ENCODE peak calls at places on chromosome 17, in five cellular contexts. One of them, this sample, is unnamed.

GRCh38 chr17:77126519-77126918 is 14.2 kb upstream of the SEC14L1 start:
- DNase-seq in stimulated activated CD4-positive, alpha-beta T cell treated with anti-CD3 and anti-CD28 coated beads, Interleukin-12 subunit alpha, Interleukin-12 subunit beta, amount 100 ng/mL, for 48 hours: no peak
- DNase-seq in cardiac muscle cell: no peak
- DNase-seq in H4: no peak
- DNase-seq in heart right ventricle: no peak
- DNase-seq in this sample: peak

GRCh38 chr17:62807812-62808575 is at the start of gene MARCHF10:
- DNase-seq in stimulated activated CD4-positive, alpha-beta T cell treated with anti-CD3 and anti-CD28 coated beads, Interleukin-12 subunit alpha, Interleukin-12 subunit beta, amount 100 ng/mL, for 48 hours: no peak
- DNase-seq in cardiac muscle cell: no peak
- DNase-seq in H4: no peak
- DNase-seq in heart right ventricle: no peak
- DNase-seq in this sample: no peak

GRCh38 chr17:56594528-56595418 is 1.3 kb downstream of the NOG start:
- DNase-seq in heart right ventricle: no peak
- DNase-seq in cardiac muscle cell: no peak
- DNase-seq in H4: peak
- DNase-seq in stimulated activated CD4-positive, alpha-beta T cell treated with anti-CD3 and anti-CD28 coated beads, Interleukin-12 subunit alpha, Interleukin-12 subunit beta, amount 100 ng/mL, for 48 hours: no peak
- DNase-seq in this sample: no peak

GRCh38 chr17:59830007-59830630 is 62.6 kb downstream of the TUBD1 start:
- DNase-seq in stimulated activated CD4-positive, alpha-beta T cell treated with anti-CD3 and anti-CD28 coated beads, Interleukin-12 subunit alpha, Interleukin-12 subunit beta, amount 100 ng/mL, for 48 hours: no peak
- DNase-seq in cardiac muscle cell: peak
- DNase-seq in H4: peak
- DNase-seq in heart right ventricle: no peak
- DNase-seq in this sample: no peak

GRCh38 chr17:17774009-17774881 is 62.5 kb downstream of the SREBF1 start:
- DNase-seq in stimulated activated CD4-positive, alpha-beta T cell treated with anti-CD3 and anti-CD28 coated beads, Interleukin-12 subunit alpha, Interleukin-12 subunit beta, amount 100 ng/mL, for 48 hours: no peak
- DNase-seq in heart right ventricle: no peak
- DNase-seq in cardiac muscle cell: peak
- DNase-seq in H4: peak
- DNase-seq in this sample: peak

GRCh38 chr17:38871247-38871991 is 1.6 kb downstream of the LASP1 start:
- DNase-seq in heart right ventricle: peak
- DNase-seq in stimulated activated CD4-positive, alpha-beta T cell treated with anti-CD3 and anti-CD28 coated beads, Interleukin-12 subunit alpha, Interleukin-12 subunit beta, amount 100 ng/mL, for 48 hours: peak
- DNase-seq in cardiac muscle cell: peak
- DNase-seq in H4: peak
- DNase-seq in this sample: peak

GRCh38 chr17:56717471-56717870 is 116.2 kb downstream of the C17orf67 start:
- DNase-seq in heart right ventricle: no peak
- DNase-seq in H4: no peak
- DNase-seq in cardiac muscle cell: no peak
- DNase-seq in stimulated activated CD4-positive, alpha-beta T cell treated with anti-CD3 and anti-CD28 coated beads, Interleukin-12 subunit alpha, Interleukin-12 subunit beta, amount 100 ng/mL, for 48 hours: no peak
- DNase-seq in this sample: no peak

GRCh38 chr17:17840751-17841591 is 4.2 kb upstream of the SREBF1 start:
- DNase-seq in stimulated activated CD4-positive, alpha-beta T cell treated with anti-CD3 and anti-CD28 coated beads, Interleukin-12 subunit alpha, Interleukin-12 subunit beta, amount 100 ng/mL, for 48 hours: no peak
- DNase-seq in heart right ventricle: no peak
- DNase-seq in cardiac muscle cell: peak
- DNase-seq in H4: peak
- DNase-seq in this sample: no peak

GRCh38 chr17:73354423-73355284 is 42.9 kb upstream of the CDC42EP4 start:
- DNase-seq in heart right ventricle: no peak
- DNase-seq in cardiac muscle cell: no peak
- DNase-seq in stimulated activated CD4-positive, alpha-beta T cell treated with anti-CD3 and anti-CD28 coated beads, Interleukin-12 subunit alpha, Interleukin-12 subunit beta, amount 100 ng/mL, for 48 hours: no peak
- DNase-seq in H4: no peak
- DNase-seq in this sample: no peak

GRCh38 chr17:8056976-8057625 is 18.2 kb downstream of the ALOX15B start:
- DNase-seq in cardiac muscle cell: no peak
- DNase-seq in heart right ventricle: no peak
- DNase-seq in H4: no peak
- DNase-seq in stimulated activated CD4-positive, alpha-beta T cell treated with anti-CD3 and anti-CD28 coated beads, Interleukin-12 subunit alpha, Interleukin-12 subunit beta, amount 100 ng/mL, for 48 hours: no peak
- DNase-seq in this sample: no peak

GRCh38 chr17:37322826-37323561 is 52.8 kb upstream of the C17orf78 start:
- DNase-seq in H4: no peak
- DNase-seq in cardiac muscle cell: no peak
- DNase-seq in stimulated activated CD4-positive, alpha-beta T cell treated with anti-CD3 and anti-CD28 coated beads, Interleukin-12 subunit alpha, Interleukin-12 subunit beta, amount 100 ng/mL, for 48 hours: no peak
- DNase-seq in heart right ventricle: no peak
- DNase-seq in this sample: no peak

GRCh38 chr17:69404398-69404797 is 10.1 kb upstream of the MAP2K6 start:
- DNase-seq in cardiac muscle cell: no peak
- DNase-seq in heart right ventricle: no peak
- DNase-seq in stimulated activated CD4-positive, alpha-beta T cell treated with anti-CD3 and anti-CD28 coated beads, Interleukin-12 subunit alpha, Interleukin-12 subunit beta, amount 100 ng/mL, for 48 hours: no peak
- DNase-seq in H4: no peak
- DNase-seq in this sample: no peak

GRCh38 chr17:1050246-1050995 is 53.5 kb downstream of the TIMM22 start:
- DNase-seq in H4: no peak
- DNase-seq in stimulated activated CD4-positive, alpha-beta T cell treated with anti-CD3 and anti-CD28 coated beads, Interleukin-12 subunit alpha, Interleukin-12 subunit beta, amount 100 ng/mL, for 48 hours: no peak
- DNase-seq in cardiac muscle cell: no peak
- DNase-seq in heart right ventricle: no peak
- DNase-seq in this sample: no peak

GRCh38 chr17:30950669-30951399 is 20.0 kb upstream of the RNF135 start:
- DNase-seq in stimulated activated CD4-positive, alpha-beta T cell treated with anti-CD3 and anti-CD28 coated beads, Interleukin-12 subunit alpha, Interleukin-12 subunit beta, amount 100 ng/mL, for 48 hours: no peak
- DNase-seq in cardiac muscle cell: peak
- DNase-seq in heart right ventricle: peak
- DNase-seq in H4: peak
- DNase-seq in this sample: no peak

GRCh38 chr17:58270476-58271290 is 10.1 kb downstream of the MPO start:
- DNase-seq in heart right ventricle: no peak
- DNase-seq in stimulated activated CD4-positive, alpha-beta T cell treated with anti-CD3 and anti-CD28 coated beads, Interleukin-12 subunit alpha, Interleukin-12 subunit beta, amount 100 ng/mL, for 48 hours: no peak
- DNase-seq in cardiac muscle cell: no peak
- DNase-seq in H4: no peak
- DNase-seq in this sample: no peak

This sample was measured in breast epithelium.